ENCODE peak calls at places on chromosomes 13 and 19, in ten cellular contexts. One of them, this sample, is unnamed.

GRCh38 chr13:51241720-51242119 is 19.5 kb downstream of the FAM124A start:
- DNase-seq in mesenteric fat pad: no peak
- DNase-seq in SW480: no peak
- DNase-seq in NCI-H2081: no peak
- DNase-seq in activated CD4-positive, alpha-beta T cell treated with anti-CD3 and anti-CD28 coated beads, Interleukin-2, amount 50 U/mL, for 1 hour: no peak
- DNase-seq in HCEC 1CT: peak; percentile 64
- DNase-seq in BE2C: no peak
- DNase-seq in GDM1: no peak
- DNase-seq in T-cell: no peak
- DNase-seq in stimulated activated CD8-positive, alpha-beta memory T cell treated with anti-CD3 and anti-CD28 coated beads, Interleukin-7, amount 100 ng/mL, for 24 hours: no peak
- DNase-seq in this sample: no peak

GRCh38 chr19:29687897-29688728 is 22.9 kb downstream of the PLEKHF1 start:
- DNase-seq in HCEC 1CT: peak; percentile 70
- DNase-seq in mesenteric fat pad: no peak
- DNase-seq in GDM1: no peak
- DNase-seq in NCI-H2081: no peak
- DNase-seq in SW480: no peak
- DNase-seq in stimulated activated CD8-positive, alpha-beta memory T cell treated with anti-CD3 and anti-CD28 coated beads, Interleukin-7, amount 100 ng/mL, for 24 hours: no peak
- DNase-seq in T-cell: no peak
- DNase-seq in BE2C: no peak
- DNase-seq in activated CD4-positive, alpha-beta T cell treated with anti-CD3 and anti-CD28 coated beads, Interleukin-2, amount 50 U/mL, for 1 hour: no peak
- DNase-seq in this sample: no peak

GRCh38 chr19:32339988-32340874 is 5.2 kb upstream of the ZNF507 start:
- DNase-seq in mesenteric fat pad: no peak
- DNase-seq in GDM1: no peak
- DNase-seq in stimulated activated CD8-positive, alpha-beta memory T cell treated with anti-CD3 and anti-CD28 coated beads, Interleukin-7, amount 100 ng/mL, for 24 hours: peak; percentile 22
- DNase-seq in NCI-H2081: peak; percentile 30
- DNase-seq in SW480: peak; percentile 53
- DNase-seq in T-cell: peak; percentile 31
- DNase-seq in activated CD4-positive, alpha-beta T cell treated with anti-CD3 and anti-CD28 coated beads, Interleukin-2, amount 50 U/mL, for 1 hour: peak; percentile 39
- DNase-seq in BE2C: peak; percentile 65
- DNase-seq in HCEC 1CT: peak; percentile 46
- DNase-seq in this sample: peak; percentile 48

GRCh38 chr19:47437500-47437899 is 18.2 kb upstream of the MEIS3 start:
- DNase-seq in HCEC 1CT: no peak
- DNase-seq in GDM1: no peak
- DNase-seq in stimulated activated CD8-positive, alpha-beta memory T cell treated with anti-CD3 and anti-CD28 coated beads, Interleukin-7, amount 100 ng/mL, for 24 hours: no peak
- DNase-seq in NCI-H2081: no peak
- DNase-seq in T-cell: no peak
- DNase-seq in SW480: no peak
- DNase-seq in BE2C: no peak
- DNase-seq in mesenteric fat pad: no peak
- DNase-seq in activated CD4-positive, alpha-beta T cell treated with anti-CD3 and anti-CD28 coated beads, Interleukin-2, amount 50 U/mL, for 1 hour: no peak
- DNase-seq in this sample: no peak

GRCh38 chr13:79434578-79434977 is 28.5 kb upstream of the RBM26 start:
- DNase-seq in BE2C: no peak
- DNase-seq in T-cell: no peak
- DNase-seq in stimulated activated CD8-positive, alpha-beta memory T cell treated with anti-CD3 and anti-CD28 coated beads, Interleukin-7, amount 100 ng/mL, for 24 hours: no peak
- DNase-seq in GDM1: no peak
- DNase-seq in NCI-H2081: no peak
- DNase-seq in HCEC 1CT: peak; percentile 44
- DNase-seq in SW480: no peak
- DNase-seq in mesenteric fat pad: no peak
- DNase-seq in activated CD4-positive, alpha-beta T cell treated with anti-CD3 and anti-CD28 coated beads, Interleukin-2, amount 50 U/mL, for 1 hour: no peak
- DNase-seq in this sample: no peak

GRCh38 chr13:108932206-108932605 is 302.8 kb downstream of the MYO16 start:
- DNase-seq in HCEC 1CT: no peak
- DNase-seq in GDM1: no peak
- DNase-seq in stimulated activated CD8-positive, alpha-beta memory T cell treated with anti-CD3 and anti-CD28 coated beads, Interleukin-7, amount 100 ng/mL, for 24 hours: no peak
- DNase-seq in BE2C: no peak
- DNase-seq in mesenteric fat pad: no peak
- DNase-seq in activated CD4-positive, alpha-beta T cell treated with anti-CD3 and anti-CD28 coated beads, Interleukin-2, amount 50 U/mL, for 1 hour: no peak
- DNase-seq in SW480: no peak
- DNase-seq in T-cell: no peak
- DNase-seq in NCI-H2081: no peak
- DNase-seq in this sample: no peak

GRCh38 chr19:44278181-44278690 is 18.6 kb downstream of the ZNF233 start:
- DNase-seq in NCI-H2081: no peak
- DNase-seq in HCEC 1CT: peak; percentile 69
- DNase-seq in stimulated activated CD8-positive, alpha-beta memory T cell treated with anti-CD3 and anti-CD28 coated beads, Interleukin-7, amount 100 ng/mL, for 24 hours: no peak
- DNase-seq in GDM1: no peak
- DNase-seq in BE2C: no peak
- DNase-seq in mesenteric fat pad: no peak
- DNase-seq in SW480: no peak
- DNase-seq in activated CD4-positive, alpha-beta T cell treated with anti-CD3 and anti-CD28 coated beads, Interleukin-2, amount 50 U/mL, for 1 hour: no peak
- DNase-seq in T-cell: no peak
- DNase-seq in this sample: no peak

GRCh38 chr13:113775451-113776145 is 16.6 kb downstream of the TMEM255B start:
- DNase-seq in mesenteric fat pad: peak; percentile 84
- DNase-seq in stimulated activated CD8-positive, alpha-beta memory T cell treated with anti-CD3 and anti-CD28 coated beads, Interleukin-7, amount 100 ng/mL, for 24 hours: no peak
- DNase-seq in activated CD4-positive, alpha-beta T cell treated with anti-CD3 and anti-CD28 coated beads, Interleukin-2, amount 50 U/mL, for 1 hour: no peak
- DNase-seq in SW480: no peak
- DNase-seq in GDM1: no peak
- DNase-seq in HCEC 1CT: no peak
- DNase-seq in BE2C: no peak
- DNase-seq in T-cell: no peak
- DNase-seq in NCI-H2081: no peak
- DNase-seq in this sample: no peak

GRCh38 chr13:33490461-33491327 is 205.1 kb upstream of the STARD13 start:
- DNase-seq in T-cell: no peak
- DNase-seq in BE2C: no peak
- DNase-seq in HCEC 1CT: no peak
- DNase-seq in NCI-H2081: no peak
- DNase-seq in stimulated activated CD8-positive, alpha-beta memory T cell treated with anti-CD3 and anti-CD28 coated beads, Interleukin-7, amount 100 ng/mL, for 24 hours: no peak
- DNase-seq in mesenteric fat pad: no peak
- DNase-seq in SW480: no peak
- DNase-seq in activated CD4-positive, alpha-beta T cell treated with anti-CD3 and anti-CD28 coated beads, Interleukin-2, amount 50 U/mL, for 1 hour: no peak
- DNase-seq in GDM1: no peak
- DNase-seq in this sample: peak; percentile 6

GRCh38 chr19:34513767-34514166 is 32.2 kb downstream of the WTIP start:
- DNase-seq in SW480: no peak
- DNase-seq in mesenteric fat pad: peak; percentile 64
- DNase-seq in BE2C: no peak
- DNase-seq in T-cell: no peak
- DNase-seq in GDM1: no peak
- DNase-seq in NCI-H2081: no peak
- DNase-seq in HCEC 1CT: no peak
- DNase-seq in stimulated activated CD8-positive, alpha-beta memory T cell treated with anti-CD3 and anti-CD28 coated beads, Interleukin-7, amount 100 ng/mL, for 24 hours: no peak
- DNase-seq in activated CD4-positive, alpha-beta T cell treated with anti-CD3 and anti-CD28 coated beads, Interleukin-2, amount 50 U/mL, for 1 hour: no peak
- DNase-seq in this sample: no peak

GRCh38 chr13:94968757-94969086 is 256.4 kb upstream of the SOX21 start:
- DNase-seq in BE2C: no peak
- DNase-seq in mesenteric fat pad: no peak
- DNase-seq in T-cell: no peak
- DNase-seq in GDM1: no peak
- DNase-seq in NCI-H2081: no peak
- DNase-seq in HCEC 1CT: no peak
- DNase-seq in stimulated activated CD8-positive, alpha-beta memory T cell treated with anti-CD3 and anti-CD28 coated beads, Interleukin-7, amount 100 ng/mL, for 24 hours: no peak
- DNase-seq in SW480: no peak
- DNase-seq in activated CD4-positive, alpha-beta T cell treated with anti-CD3 and anti-CD28 coated beads, Interleukin-2, amount 50 U/mL, for 1 hour: no peak
- DNase-seq in this sample: no peak

GRCh38 chr19:10603084-10603872 is 16.2 kb upstream of the AP1M2 start:
- DNase-seq in SW480: no peak
- DNase-seq in BE2C: no peak
- DNase-seq in mesenteric fat pad: no peak
- DNase-seq in stimulated activated CD8-positive, alpha-beta memory T cell treated with anti-CD3 and anti-CD28 coated beads, Interleukin-7, amount 100 ng/mL, for 24 hours: peak; percentile 37
- DNase-seq in HCEC 1CT: no peak
- DNase-seq in GDM1: no peak
- DNase-seq in NCI-H2081: no peak
- DNase-seq in activated CD4-positive, alpha-beta T cell treated with anti-CD3 and anti-CD28 coated beads, Interleukin-2, amount 50 U/mL, for 1 hour: peak; percentile 80
- DNase-seq in T-cell: peak; percentile 78
- DNase-seq in this sample: no peak

GRCh38 chr13:26202365-26202972 is 19.6 kb downstream of the RNF6 start:
- DNase-seq in BE2C: no peak
- DNase-seq in mesenteric fat pad: no peak
- DNase-seq in stimulated activated CD8-positive, alpha-beta memory T cell treated with anti-CD3 and anti-CD28 coated beads, Interleukin-7, amount 100 ng/mL, for 24 hours: no peak
- DNase-seq in NCI-H2081: peak; percentile 54
- DNase-seq in HCEC 1CT: peak; percentile 8
- DNase-seq in activated CD4-positive, alpha-beta T cell treated with anti-CD3 and anti-CD28 coated beads, Interleukin-2, amount 50 U/mL, for 1 hour: no peak
- DNase-seq in GDM1: no peak
- DNase-seq in SW480: no peak
- DNase-seq in T-cell: no peak
- DNase-seq in this sample: no peak

GRCh38 chr19:19406878-19407639 is 1.6 kb downstream of the GATAD2A start:
- DNase-seq in T-cell: peak; percentile 32
- DNase-seq in NCI-H2081: no peak
- DNase-seq in HCEC 1CT: peak; percentile 44
- DNase-seq in activated CD4-positive, alpha-beta T cell treated with anti-CD3 and anti-CD28 coated beads, Interleukin-2, amount 50 U/mL, for 1 hour: peak; percentile 56
- DNase-seq in BE2C: peak; percentile 31
- DNase-seq in GDM1: peak; percentile 5
- DNase-seq in stimulated activated CD8-positive, alpha-beta memory T cell treated with anti-CD3 and anti-CD28 coated beads, Interleukin-7, amount 100 ng/mL, for 24 hours: no peak
- DNase-seq in mesenteric fat pad: no peak
- DNase-seq in SW480: peak; percentile 51
- DNase-seq in this sample: peak; percentile 45

GRCh38 chr13:24228852-24229458 is 68.4 kb downstream of the SPATA13 start:
- DNase-seq in mesenteric fat pad: no peak
- DNase-seq in stimulated activated CD8-positive, alpha-beta memory T cell treated with anti-CD3 and anti-CD28 coated beads, Interleukin-7, amount 100 ng/mL, for 24 hours: no peak
- DNase-seq in activated CD4-positive, alpha-beta T cell treated with anti-CD3 and anti-CD28 coated beads, Interleukin-2, amount 50 U/mL, for 1 hour: peak; percentile 17
- DNase-seq in T-cell: no peak
- DNase-seq in BE2C: peak; percentile 40
- DNase-seq in NCI-H2081: peak; percentile 60
- DNase-seq in GDM1: peak; percentile 34
- DNase-seq in SW480: peak; percentile 68
- DNase-seq in HCEC 1CT: peak; percentile 57
- DNase-seq in this sample: no peak

GRCh38 chr13:112767506-112768471 is 78.0 kb downstream of the ATP11A start:
- DNase-seq in GDM1: no peak
- DNase-seq in T-cell: no peak
- DNase-seq in stimulated activated CD8-positive, alpha-beta memory T cell treated with anti-CD3 and anti-CD28 coated beads, Interleukin-7, amount 100 ng/mL, for 24 hours: no peak
- DNase-seq in HCEC 1CT: no peak
- DNase-seq in mesenteric fat pad: no peak
- DNase-seq in SW480: no peak
- DNase-seq in NCI-H2081: no peak
- DNase-seq in BE2C: no peak
- DNase-seq in activated CD4-positive, alpha-beta T cell treated with anti-CD3 and anti-CD28 coated beads, Interleukin-2, amount 50 U/mL, for 1 hour: no peak
- DNase-seq in this sample: peak; percentile 37

GRCh38 chr19:28727133-28727834 is 485.7 kb downstream of the UQCRFS1 start:
- DNase-seq in HCEC 1CT: no peak
- DNase-seq in BE2C: no peak
- DNase-seq in GDM1: no peak
- DNase-seq in NCI-H2081: no peak
- DNase-seq in activated CD4-positive, alpha-beta T cell treated with anti-CD3 and anti-CD28 coated beads, Interleukin-2, amount 50 U/mL, for 1 hour: peak; percentile 43
- DNase-seq in T-cell: no peak
- DNase-seq in mesenteric fat pad: no peak
- DNase-seq in SW480: no peak
- DNase-seq in stimulated activated CD8-positive, alpha-beta memory T cell treated with anti-CD3 and anti-CD28 coated beads, Interleukin-7, amount 100 ng/mL, for 24 hours: no peak
- DNase-seq in this sample: no peak

GRCh38 chr19:613732-614567 is 19.4 kb downstream of the POLRMT start:
- DNase-seq in stimulated activated CD8-positive, alpha-beta memory T cell treated with anti-CD3 and anti-CD28 coated beads, Interleukin-7, amount 100 ng/mL, for 24 hours: no peak
- DNase-seq in GDM1: no peak
- DNase-seq in SW480: no peak
- DNase-seq in activated CD4-positive, alpha-beta T cell treated with anti-CD3 and anti-CD28 coated beads, Interleukin-2, amount 50 U/mL, for 1 hour: no peak
- DNase-seq in mesenteric fat pad: no peak
- DNase-seq in BE2C: no peak
- DNase-seq in HCEC 1CT: no peak
- DNase-seq in NCI-H2081: no peak
- DNase-seq in T-cell: no peak
- DNase-seq in this sample: no peak

GRCh38 chr19:19230505-19230904 is 18.7 kb downstream of the NCAN start:
- DNase-seq in BE2C: no peak
- DNase-seq in HCEC 1CT: no peak
- DNase-seq in SW480: no peak
- DNase-seq in NCI-H2081: no peak
- DNase-seq in T-cell: no peak
- DNase-seq in stimulated activated CD8-positive, alpha-beta memory T cell treated with anti-CD3 and anti-CD28 coated beads, Interleukin-7, amount 100 ng/mL, for 24 hours: no peak
- DNase-seq in activated CD4-positive, alpha-beta T cell treated with anti-CD3 and anti-CD28 coated beads, Interleukin-2, amount 50 U/mL, for 1 hour: no peak
- DNase-seq in mesenteric fat pad: no peak
- DNase-seq in GDM1: no peak
- DNase-seq in this sample: no peak

GRCh38 chr19:575527-576506 is 3.4 kb downstream of the BSG start:
- DNase-seq in mesenteric fat pad: no peak
- DNase-seq in GDM1: no peak
- DNase-seq in T-cell: no peak
- DNase-seq in SW480: no peak
- DNase-seq in HCEC 1CT: peak; percentile 64
- DNase-seq in stimulated activated CD8-positive, alpha-beta memory T cell treated with anti-CD3 and anti-CD28 coated beads, Interleukin-7, amount 100 ng/mL, for 24 hours: no peak
- DNase-seq in NCI-H2081: no peak
- DNase-seq in activated CD4-positive, alpha-beta T cell treated with anti-CD3 and anti-CD28 coated beads, Interleukin-2, amount 50 U/mL, for 1 hour: no peak
- DNase-seq in BE2C: peak; percentile 61
- DNase-seq in this sample: peak; percentile 44

GRCh38 chr19:43395561-43395960 is 19.1 kb upstream of the TEX101 start:
- DNase-seq in activated CD4-positive, alpha-beta T cell treated with anti-CD3 and anti-CD28 coated beads, Interleukin-2, amount 50 U/mL, for 1 hour: no peak
- DNase-seq in mesenteric fat pad: no peak
- DNase-seq in BE2C: no peak
- DNase-seq in T-cell: no peak
- DNase-seq in NCI-H2081: peak; percentile 60
- DNase-seq in stimulated activated CD8-positive, alpha-beta memory T cell treated with anti-CD3 and anti-CD28 coated beads, Interleukin-7, amount 100 ng/mL, for 24 hours: no peak
- DNase-seq in SW480: no peak
- DNase-seq in HCEC 1CT: no peak
- DNase-seq in GDM1: no peak
- DNase-seq in this sample: no peak

GRCh38 chr13:60645552-60646138 is 248.6 kb downstream of the TDRD3 start:
- DNase-seq in SW480: no peak
- DNase-seq in HCEC 1CT: no peak
- DNase-seq in mesenteric fat pad: no peak
- DNase-seq in activated CD4-positive, alpha-beta T cell treated with anti-CD3 and anti-CD28 coated beads, Interleukin-2, amount 50 U/mL, for 1 hour: no peak
- DNase-seq in GDM1: no peak
- DNase-seq in BE2C: no peak
- DNase-seq in NCI-H2081: no peak
- DNase-seq in T-cell: no peak
- DNase-seq in stimulated activated CD8-positive, alpha-beta memory T cell treated with anti-CD3 and anti-CD28 coated beads, Interleukin-7, amount 100 ng/mL, for 24 hours: no peak
- DNase-seq in this sample: no peak

GRCh38 chr19:35352448-35353304 is 5.0 kb downstream of the FFAR1 start:
- DNase-seq in NCI-H2081: peak; percentile 44
- DNase-seq in stimulated activated CD8-positive, alpha-beta memory T cell treated with anti-CD3 and anti-CD28 coated beads, Interleukin-7, amount 100 ng/mL, for 24 hours: peak; percentile 38
- DNase-seq in BE2C: peak; percentile 79
- DNase-seq in GDM1: peak; percentile 42
- DNase-seq in HCEC 1CT: peak; percentile 49
- DNase-seq in SW480: peak; percentile 80
- DNase-seq in T-cell: peak; percentile 53
- DNase-seq in mesenteric fat pad: peak; percentile 88
- DNase-seq in activated CD4-positive, alpha-beta T cell treated with anti-CD3 and anti-CD28 coated beads, Interleukin-2, amount 50 U/mL, for 1 hour: peak; percentile 65
- DNase-seq in this sample: peak; percentile 57

GRCh38 chr19:3511506-3512251 is 5.6 kb downstream of the FZR1 start:
- DNase-seq in NCI-H2081: no peak
- DNase-seq in T-cell: no peak
- DNase-seq in HCEC 1CT: no peak
- DNase-seq in stimulated activated CD8-positive, alpha-beta memory T cell treated with anti-CD3 and anti-CD28 coated beads, Interleukin-7, amount 100 ng/mL, for 24 hours: no peak
- DNase-seq in GDM1: no peak
- DNase-seq in SW480: no peak
- DNase-seq in activated CD4-positive, alpha-beta T cell treated with anti-CD3 and anti-CD28 coated beads, Interleukin-2, amount 50 U/mL, for 1 hour: no peak
- DNase-seq in mesenteric fat pad: no peak
- DNase-seq in BE2C: no peak
- DNase-seq in this sample: no peak

GRCh38 chr13:23748591-23748990 is 140.6 kb downstream of the MIPEP start:
- DNase-seq in stimulated activated CD8-positive, alpha-beta memory T cell treated with anti-CD3 and anti-CD28 coated beads, Interleukin-7, amount 100 ng/mL, for 24 hours: no peak
- DNase-seq in activated CD4-positive, alpha-beta T cell treated with anti-CD3 and anti-CD28 coated beads, Interleukin-2, amount 50 U/mL, for 1 hour: no peak
- DNase-seq in mesenteric fat pad: no peak
- DNase-seq in NCI-H2081: no peak
- DNase-seq in GDM1: no peak
- DNase-seq in T-cell: no peak
- DNase-seq in HCEC 1CT: no peak
- DNase-seq in SW480: no peak
- DNase-seq in BE2C: no peak
- DNase-seq in this sample: no peak

GRCh38 chr19:41305923-41306322 is 4.0 kb upstream of the CCDC97 start:
- DNase-seq in stimulated activated CD8-positive, alpha-beta memory T cell treated with anti-CD3 and anti-CD28 coated beads, Interleukin-7, amount 100 ng/mL, for 24 hours: no peak
- DNase-seq in NCI-H2081: no peak
- DNase-seq in GDM1: no peak
- DNase-seq in SW480: no peak
- DNase-seq in HCEC 1CT: no peak
- DNase-seq in BE2C: no peak
- DNase-seq in mesenteric fat pad: no peak
- DNase-seq in T-cell: no peak
- DNase-seq in activated CD4-positive, alpha-beta T cell treated with anti-CD3 and anti-CD28 coated beads, Interleukin-2, amount 50 U/mL, for 1 hour: no peak
- DNase-seq in this sample: no peak

GRCh38 chr19:4057913-4058695 is 8.6 kb downstream of the ZBTB7A start:
- DNase-seq in HCEC 1CT: peak; percentile 92
- DNase-seq in activated CD4-positive, alpha-beta T cell treated with anti-CD3 and anti-CD28 coated beads, Interleukin-2, amount 50 U/mL, for 1 hour: peak; percentile 32
- DNase-seq in T-cell: peak; percentile 43
- DNase-seq in NCI-H2081: no peak
- DNase-seq in mesenteric fat pad: peak; percentile 97
- DNase-seq in stimulated activated CD8-positive, alpha-beta memory T cell treated with anti-CD3 and anti-CD28 coated beads, Interleukin-7, amount 100 ng/mL, for 24 hours: peak; percentile 59
- DNase-seq in SW480: peak; percentile 87
- DNase-seq in BE2C: no peak
- DNase-seq in GDM1: no peak
- DNase-seq in this sample: no peak

GRCh38 chr13:83798731-83799130 is 83.5 kb downstream of the SLITRK1 start:
- DNase-seq in activated CD4-positive, alpha-beta T cell treated with anti-CD3 and anti-CD28 coated beads, Interleukin-2, amount 50 U/mL, for 1 hour: no peak
- DNase-seq in GDM1: no peak
- DNase-seq in SW480: no peak
- DNase-seq in NCI-H2081: no peak
- DNase-seq in HCEC 1CT: peak; percentile 71
- DNase-seq in T-cell: no peak
- DNase-seq in mesenteric fat pad: no peak
- DNase-seq in BE2C: no peak
- DNase-seq in stimulated activated CD8-positive, alpha-beta memory T cell treated with anti-CD3 and anti-CD28 coated beads, Interleukin-7, amount 100 ng/mL, for 24 hours: no peak
- DNase-seq in this sample: no peak